ENCODE peak calls at places on chromosomes 16 and 17, in four cellular contexts. U, R, G and B are unnamed samples. For H3K27me3, the result is how much of the 10 kb centered on the place peaks cover.

GRCh38 chr17:76547183-76547641 is 7.4 kb downstream of the PRCD start:
- DNase-seq in U (peak), R (peak), G (peak), B (peak)

GRCh38 chr17:74736423-74737298 is at the start of gene RAB37:
- DNase-seq in U (no peak), R (peak), G (peak), B (no peak)

GRCh38 chr16:73385701-73386100 is 337.8 kb upstream of the ZFHX3 start:
- DNase-seq in U (no peak), R (no peak), G (no peak), B (no peak)

GRCh38 chr17:65627892-65628622 is 66.6 kb upstream of the AXIN2 start:
- DNase-seq in U (peak), R (peak), G (no peak), B (peak)

GRCh38 chr17:37358098-37358829 is 17.5 kb upstream of the C17orf78 start:
- DNase-seq in U (peak), R (peak), G (peak), B (peak)

GRCh38 chr17:81509687-81510523 is 2.7 kb downstream of the ACTG1 start:
- DNase-seq in U (no peak), R (peak), G (no peak), B (no peak)

GRCh38 chr16:47037746-47038458 is 64.4 kb upstream of the DNAJA2 start:
- DNase-seq in U (peak), R (peak), G (peak), B (peak)

GRCh38 chr16:78211951-78212350 is 112.5 kb downstream of the WWOX start:
- DNase-seq in U (no peak), R (no peak), G (peak), B (no peak)

GRCh38 chr16:89200124-89200849 is at the start of gene SLC22A31:
- DNase-seq in U (no peak), R (no peak), G (peak), B (no peak)

GRCh38 chr16:72847187-72848044 is 200.5 kb downstream of the ZFHX3 start:
- DNase-seq in U (no peak), R (no peak), G (peak), B (no peak)

GRCh38 chr17:38605852-38606645 is at the start of gene SRCIN1:
- DNase-seq in U (peak), R (peak), G (peak), B (peak)

GRCh38 chr16:72848759-72849664 is 198.9 kb downstream of the ZFHX3 start:
- DNase-seq in U (peak), R (peak), G (no peak), B (peak)

GRCh38 chr16:85625053-85625452 is 11.9 kb downstream of the GSE1 start:
- DNase-seq in U (no peak), R (no peak), G (no peak), B (no peak)

GRCh38 chr16:9090101-9090959 is 1.1 kb upstream of the HAPSTR1 start:
- DNase-seq in U (peak), R (peak), G (peak), B (peak)

GRCh38 chr16:62208934-62209333 is 172.7 kb upstream of the CDH8 start:
- DNase-seq in U (no peak), R (no peak), G (no peak), B (no peak)

GRCh38 chr17:29664743-29665479 is 42.2 kb upstream of the CORO6 start:
- DNase-seq in U (no peak), R (no peak), G (no peak), B (no peak)

GRCh38 chr16:1152123-1152638 is 725 bp upstream of the CACNA1H start:
- DNase-seq in U (no peak), R (no peak), G (peak), B (peak)

GRCh38 chr16:89118361-89119061 is 24.9 kb downstream of the ACSF3 start:
- DNase-seq in U (no peak), R (no peak), G (no peak), B (peak)

GRCh38 chr17:29014716-29015115 is 8.9 kb upstream of the SEZ6 start:
- DNase-seq in U (no peak), R (no peak), G (no peak), B (no peak)

GRCh38 chr16:74605746-74606520 is 981 bp downstream of the GLG1 start:
- DNase-seq in U (no peak), R (no peak), G (no peak), B (no peak)

GRCh38 chr17:21089933-21090888 is 36.6 kb upstream of the DHRS7B start:
- DNase-seq in U (no peak), R (no peak), G (no peak), B (no peak)

GRCh38 chr17:45584092-45585036 is 93.8 kb upstream of the PLEKHM1 start:
- DNase-seq in U (peak), R (peak), G (peak), B (peak)

DNA sequence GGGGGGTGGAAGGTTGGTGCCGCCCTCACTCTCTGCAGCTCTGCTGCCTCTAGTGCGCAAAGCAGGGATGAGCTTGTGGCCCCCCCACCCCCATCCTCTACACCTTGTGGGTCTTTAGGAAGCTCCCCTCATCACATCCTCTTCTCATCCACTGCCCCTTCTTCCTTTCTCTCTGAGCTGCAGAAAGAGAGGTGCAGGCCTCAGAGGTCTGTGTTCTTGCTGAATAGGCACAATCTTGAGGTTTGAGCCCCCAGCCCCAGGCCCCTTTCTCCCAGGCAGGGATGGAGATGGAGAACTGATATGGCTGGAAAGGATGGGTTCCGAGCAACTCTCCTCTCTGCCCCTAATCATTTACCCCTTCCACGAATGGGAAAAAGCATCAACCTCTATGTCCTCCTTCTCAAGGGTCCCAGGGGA is 2.6 kb downstream of the CACNA1G start:
- DNase-seq in U (no peak), R (no peak), G (no peak), B (no peak)
- H3K27me3 ChIP-seq in U (under half), R (half or more), G (half or more), B (under half)

GRCh38 chr17:60529806-60530205 is 3.8 kb upstream of the APPBP2 start:
- DNase-seq in U (no peak), R (no peak), G (no peak), B (no peak)
- TF ChIP-seq CTCF in U (no peak), R (no peak), G (no peak), B (no peak)

GRCh38 chr17:57597531-57598453 is 147.3 kb downstream of the CCDC182 start:
- DNase-seq in U (peak), R (peak), G (peak), B (peak)
- H3K27ac ChIP-seq in U (no peak), R (no peak), G (no peak), B (no peak)

DNA sequence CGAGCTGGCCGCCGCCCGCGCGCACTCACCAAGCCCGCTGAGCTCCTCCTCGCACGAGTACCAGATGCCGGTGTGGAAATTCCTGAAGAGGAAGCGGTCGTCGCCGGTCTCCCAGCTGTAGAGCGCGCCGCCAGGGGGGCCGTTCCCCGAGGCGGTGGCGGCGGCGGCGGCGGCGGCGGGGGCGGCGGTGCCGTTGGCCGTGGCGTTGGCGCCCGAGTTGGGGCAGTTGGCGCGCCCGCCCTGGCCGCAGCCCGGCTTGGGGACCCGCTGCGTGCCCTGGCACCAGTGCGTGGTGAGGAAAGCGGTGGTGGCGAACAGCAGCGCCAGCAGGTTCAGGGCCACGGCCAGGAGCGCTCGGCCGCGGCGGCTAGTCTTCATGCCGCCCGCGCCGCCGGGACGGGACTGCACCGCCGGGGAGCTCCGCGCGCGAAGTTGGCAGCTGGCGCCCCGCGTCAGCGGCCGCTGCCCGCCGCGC is 430 bp downstream of the GSG1L start:
- DNase-seq in U (no peak), R (no peak), G (peak), B (no peak)
- H3K27me3 ChIP-seq in U (under half), R (under half), G (half or more), B (under half)

GRCh38 chr16:22665803-22666202 is 148.2 kb upstream of the HS3ST2 start:
- DNase-seq in U (no peak), R (no peak), G (peak), B (no peak)

GRCh38 chr16:22670551-22670970 is 143.4 kb upstream of the HS3ST2 start:
- DNase-seq in U (no peak), R (no peak), G (peak), B (peak)

GRCh38 chr16:22665048-22665797 is 148.7 kb upstream of the HS3ST2 start:
- DNase-seq in U (no peak), R (no peak), G (no peak), B (no peak)

GRCh38 chr16:22670044-22670536 is 143.9 kb upstream of the HS3ST2 start:
- DNase-seq in U (no peak), R (no peak), G (no peak), B (no peak)

GRCh38 chr16:22668318-22668717 is 145.6 kb upstream of the HS3ST2 start:
- DNase-seq in U (no peak), R (no peak), G (no peak), B (no peak)
- TF ChIP-seq CTCF in U (no peak), R (no peak), G (no peak), B (no peak)

GRCh38 chr17:42098747-42099399 is 600 bp upstream of the ZNF385C start:
- DNase-seq in U (no peak), R (no peak), G (peak), B (peak)

GRCh38 chr17:42101513-42102292 is 3.4 kb upstream of the ZNF385C start:
- DNase-seq in U (peak), R (peak), G (peak), B (peak)

GRCh38 chr17:42094375-42095069 is 3.8 kb downstream of the ZNF385C start:
- DNase-seq in U (no peak), R (no peak), G (no peak), B (no peak)

GRCh38 chr17:42097691-42098661 is at the start of gene ZNF385C:
- DNase-seq in U (no peak), R (no peak), G (peak), B (peak)

GRCh38 chr17:42096360-42097111 is 1.7 kb downstream of the ZNF385C start:
- DNase-seq in U (no peak), R (no peak), G (no peak), B (no peak)
- H3K27ac ChIP-seq in U (no peak), R (no peak), G (no peak), B (no peak)

GRCh38 chr17:48725005-48725293 is 2.0 kb downstream of the PRAC2 start:
- DNase-seq in U (no peak), R (peak), G (no peak), B (no peak)
- H3K27me3 ChIP-seq in U (under half), R (under half), G (half or more), B (under half)